ENCODE peak calls at places on chromosome 7, in eight cellular contexts. H, J, G, B, D, P, C and Q are unnamed samples.

GRCh38 chr7:2103071-2103898 is 129.5 kb downstream of the MAD1L1 start:
- DNase-seq in H (no peak), J (no peak), G (no peak), B (no peak), D (no peak), P (no peak), C (no peak), Q (no peak)

GRCh38 chr7:76262683-76263402 is 39.6 kb upstream of the HSPB1 start:
- DNase-seq in H (peak), J (peak), G (no peak), B (peak), D (no peak), P (peak), C (peak), Q (no peak)

GRCh38 chr7:81623251-81623855 is 146.5 kb downstream of the HGF start:
- DNase-seq in H (no peak), J (no peak), G (no peak), B (no peak), D (no peak), P (no peak), C (no peak), Q (no peak)

GRCh38 chr7:94391716-94392390 is 2.8 kb upstream of the COL1A2 start:
- DNase-seq in H (peak), J (peak), G (no peak), B (peak), D (no peak), P (peak), C (peak), Q (no peak)

GRCh38 chr7:140625908-140626868 is 14.4 kb downstream of the DENND2A start:
- DNase-seq in H (peak), J (peak), G (peak), B (peak), D (peak), P (peak), C (peak), Q (peak)

GRCh38 chr7:139955098-139955820 is 107.5 kb downstream of the PARP12 start:
- DNase-seq in H (no peak), J (no peak), G (no peak), B (no peak), D (no peak), P (no peak), C (no peak), Q (peak)

GRCh38 chr7:144027070-144027469 is 21.7 kb upstream of the OR2A5 start:
- DNase-seq in H (peak), J (no peak), G (no peak), B (peak), D (no peak), P (peak), C (no peak), Q (no peak)

GRCh38 chr7:341841-342638 is 52.1 kb downstream of the FOXL3 start:
- DNase-seq in H (no peak), J (no peak), G (no peak), B (no peak), D (no peak), P (no peak), C (peak), Q (no peak)

GRCh38 chr7:96996111-96996936 is 9.0 kb upstream of the DLX6 start:
- DNase-seq in H (no peak), J (peak), G (no peak), B (no peak), D (peak), P (no peak), C (no peak), Q (no peak)

GRCh38 chr7:54429106-54429505 is 113.1 kb upstream of the VSTM2A start:
- DNase-seq in H (no peak), J (no peak), G (no peak), B (no peak), D (no peak), P (no peak), C (no peak), Q (no peak)

GRCh38 chr7:141118809-141119586 is 45.1 kb downstream of the TMEM178B start:
- DNase-seq in H (no peak), J (no peak), G (no peak), B (no peak), D (no peak), P (no peak), C (no peak), Q (no peak)

GRCh38 chr7:31340603-31341002 is at the start of gene NEUROD6:
- DNase-seq in H (no peak), J (no peak), G (no peak), B (no peak), D (no peak), P (no peak), C (no peak), Q (no peak)

GRCh38 chr7:157901166-157901565 is 564.4 kb downstream of the DNAJB6 start:
- DNase-seq in H (no peak), J (peak), G (no peak), B (no peak), D (no peak), P (no peak), C (no peak), Q (no peak)

GRCh38 chr7:138902156-138902555 is 79.0 kb downstream of the KIAA1549 start:
- DNase-seq in H (no peak), J (no peak), G (no peak), B (no peak), D (no peak), P (no peak), C (no peak), Q (no peak)

GRCh38 chr7:105839271-105839670 is 37.1 kb downstream of the ATXN7L1 start:
- DNase-seq in H (no peak), J (no peak), G (no peak), B (no peak), D (no peak), P (no peak), C (no peak), Q (no peak)

GRCh38 chr7:151114151-151115090 is 28.1 kb downstream of the AGAP3 start:
- DNase-seq in H (no peak), J (peak), G (peak), B (peak), D (no peak), P (no peak), C (no peak), Q (no peak)

GRCh38 chr7:134028853-134029252 is 98.3 kb upstream of the LRGUK start:
- DNase-seq in H (no peak), J (peak), G (no peak), B (no peak), D (no peak), P (no peak), C (no peak), Q (no peak)

GRCh38 chr7:114922151-114922651 is 307 bp downstream of the MDFIC start:
- DNase-seq in H (peak), J (peak), G (no peak), B (peak), D (no peak), P (peak), C (peak), Q (no peak)

GRCh38 chr7:45922810-45923209 is 1.7 kb upstream of the IGFBP3 start:
- DNase-seq in H (no peak), J (no peak), G (no peak), B (peak), D (peak), P (peak), C (no peak), Q (no peak)

GRCh38 chr7:88215295-88215694 is 4.5 kb downstream of the SRI start:
- DNase-seq in H (no peak), J (no peak), G (no peak), B (no peak), D (no peak), P (no peak), C (no peak), Q (no peak)

GRCh38 chr7:37310322-37311080 is 138.2 kb downstream of the ELMO1 start:
- DNase-seq in H (no peak), J (no peak), G (no peak), B (no peak), D (no peak), P (no peak), C (no peak), Q (no peak)

GRCh38 chr7:108203433-108204002 is 73.4 kb upstream of the LAMB4 start:
- DNase-seq in H (no peak), J (peak), G (no peak), B (no peak), D (no peak), P (no peak), C (no peak), Q (no peak)

GRCh38 chr7:32525839-32526238 is 30.6 kb downstream of the AVL9 start:
- DNase-seq in H (no peak), J (no peak), G (no peak), B (no peak), D (peak), P (no peak), C (no peak), Q (no peak)

GRCh38 chr7:17640730-17641377 is 299.4 kb downstream of the SNX13 start:
- DNase-seq in H (peak), J (peak), G (no peak), B (peak), D (no peak), P (peak), C (peak), Q (no peak)

GRCh38 chr7:66667023-66667728 is 38.5 kb downstream of the KCTD7 start:
- DNase-seq in H (no peak), J (no peak), G (no peak), B (no peak), D (no peak), P (no peak), C (no peak), Q (no peak)

GRCh38 chr7:98317366-98318040 is 36.0 kb downstream of the BRI3 start:
- DNase-seq in H (no peak), J (no peak), G (no peak), B (no peak), D (no peak), P (no peak), C (no peak), Q (no peak)

GRCh38 chr7:115059312-115059711 is 137.4 kb downstream of the MDFIC start:
- DNase-seq in H (peak), J (no peak), G (no peak), B (peak), D (no peak), P (no peak), C (no peak), Q (no peak)

GRCh38 chr7:5643280-5643679 is 138.2 kb downstream of the RNF216 start:
- DNase-seq in H (no peak), J (peak), G (no peak), B (peak), D (no peak), P (peak), C (no peak), Q (no peak)

GRCh38 chr7:128148676-128149075 is 92.4 kb upstream of the LEP start:
- DNase-seq in H (no peak), J (no peak), G (no peak), B (no peak), D (peak), P (no peak), C (no peak), Q (no peak)

GRCh38 chr7:137443616-137444015 is 100.1 kb upstream of the PTN start:
- DNase-seq in H (peak), J (no peak), G (no peak), B (peak), D (no peak), P (peak), C (no peak), Q (no peak)

GRCh38 chr7:69994907-69995542 is 396.8 kb downstream of the AUTS2 start:
- DNase-seq in H (no peak), J (no peak), G (no peak), B (no peak), D (no peak), P (no peak), C (no peak), Q (no peak)

GRCh38 chr7:98286093-98286525 is 4.6 kb downstream of the BRI3 start:
- DNase-seq in H (peak), J (no peak), G (peak), B (peak), D (peak), P (peak), C (peak), Q (peak)

GRCh38 chr7:114310344-114311118 is 104.1 kb upstream of the FOXP2 start:
- DNase-seq in H (peak), J (no peak), G (no peak), B (peak), D (no peak), P (no peak), C (no peak), Q (no peak)

GRCh38 chr7:2299853-2300512 is 14.3 kb downstream of the SNX8 start:
- DNase-seq in H (no peak), J (no peak), G (no peak), B (no peak), D (no peak), P (no peak), C (no peak), Q (no peak)

GRCh38 chr7:13024323-13024722 is 336.9 kb downstream of the ARL4A start:
- DNase-seq in H (peak), J (no peak), G (no peak), B (peak), D (no peak), P (no peak), C (no peak), Q (no peak)

GRCh38 chr7:17304926-17305325 is 6.5 kb downstream of the AHR start:
- DNase-seq in H (peak), J (no peak), G (no peak), B (peak), D (no peak), P (peak), C (no peak), Q (no peak)

GRCh38 chr7:129786179-129786514 is 166.6 kb downstream of the UBE2H start:
- DNase-seq in H (no peak), J (peak), G (no peak), B (no peak), D (no peak), P (no peak), C (no peak), Q (no peak)
- H3K4me3 ChIP-seq in H (no peak), J (no peak), G (no peak), B (no peak), D (no peak), P (no peak), C (no peak), Q (no peak)

GRCh38 chr7:123747620-123748141 is 1.1 kb downstream of the WASL start:
- DNase-seq in H (peak), J (peak), G (peak), B (peak), D (no peak), P (peak), C (peak), Q (peak)

GRCh38 chr7:123748734-123749536 is at the start of gene WASL:
- DNase-seq in H (peak), J (peak), G (peak), B (peak), D (peak), P (peak), C (peak), Q (peak)

GRCh38 chr7:123750389-123751230 is 1.8 kb upstream of the WASL start:
- DNase-seq in H (no peak), J (no peak), G (no peak), B (no peak), D (no peak), P (no peak), C (no peak), Q (no peak)

GRCh38 chr7:123748171-123748733 is 551 bp downstream of the WASL start:
- DNase-seq in H (peak), J (peak), G (peak), B (peak), D (no peak), P (peak), C (no peak), Q (peak)

GRCh38 chr7:123749537-123749857 is 694 bp upstream of the WASL start:
- DNase-seq in H (peak), J (no peak), G (peak), B (peak), D (no peak), P (peak), C (no peak), Q (peak)
- TF ChIP-seq CTCF in H (peak), J (peak), G (peak), B (peak), D (no peak), P (no peak), C (no peak), Q (no peak)

GRCh38 chr7:57201895-57202210 is 69.6 kb upstream of the ZNF479 start:
- DNase-seq in H (no peak), J (no peak), G (no peak), B (no peak), D (no peak), P (no peak), C (no peak), Q (no peak)
- H3K4me3 ChIP-seq in H (no peak), J (no peak), G (no peak), B (no peak), D (no peak), P (no peak), C (no peak), Q (no peak)

DNA sequence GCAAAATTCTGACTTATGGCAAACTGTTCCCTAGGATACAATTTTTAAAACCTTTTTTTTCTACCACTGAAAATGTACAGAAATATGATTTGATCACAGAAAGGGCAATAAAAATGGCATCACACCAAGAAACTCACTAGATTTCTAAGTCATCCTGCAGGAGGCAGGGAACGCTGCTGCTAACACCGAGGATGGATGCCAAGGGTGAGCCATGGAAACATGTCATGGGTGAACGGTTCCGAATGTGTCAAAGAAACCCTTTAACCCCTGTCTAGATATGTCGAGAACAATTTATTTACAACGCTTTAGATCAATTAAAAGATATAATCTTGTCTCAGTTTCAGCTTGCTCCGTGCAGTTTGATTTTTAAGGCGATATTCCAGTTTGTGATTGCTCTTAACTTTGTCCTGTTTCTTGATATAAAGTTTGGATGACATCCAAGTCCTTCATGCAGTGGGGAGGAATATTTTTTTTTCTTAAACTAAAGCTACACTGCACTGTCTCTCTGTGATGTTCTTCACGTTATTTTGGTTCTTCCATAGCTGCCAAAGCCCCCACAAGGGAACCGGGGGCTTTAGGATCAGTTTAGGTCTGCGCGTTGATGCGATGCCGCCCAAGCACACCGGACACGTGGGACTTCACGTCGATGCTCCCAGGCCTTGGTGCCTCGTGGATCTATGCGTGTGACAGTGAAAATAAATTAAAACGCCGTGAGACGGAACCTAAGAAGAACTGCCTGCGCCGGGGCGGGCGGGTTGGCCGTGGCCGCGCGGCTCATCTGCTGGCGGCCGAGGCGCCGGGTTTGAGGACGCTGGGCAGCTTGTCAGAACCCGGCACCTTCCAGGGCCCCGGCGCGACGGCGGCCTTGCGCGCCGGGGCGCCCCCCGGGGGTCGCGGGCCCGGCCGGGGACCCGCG is 220.2 kb downstream of the PHTF2 start:
- DNase-seq in H (peak), J (no peak), G (no peak), B (peak), D (no peak), P (peak), C (peak), Q (peak)
- TF ChIP-seq CTCF in H (peak), J (peak), G (no peak), B (peak), D (peak), P (peak), C (no peak), Q (no peak)

GRCh38 chr7:26492816-26493215 is 201.2 kb downstream of the SNX10 start:
- DNase-seq in H (no peak), J (no peak), G (no peak), B (no peak), D (no peak), P (no peak), C (no peak), Q (no peak)

GRCh38 chr7:26495569-26495968 is 203.9 kb downstream of the SNX10 start:
- DNase-seq in H (no peak), J (no peak), G (no peak), B (no peak), D (no peak), P (no peak), C (no peak), Q (no peak)

GRCh38 chr7:26490631-26491624 is 199.3 kb downstream of the SNX10 start:
- DNase-seq in H (no peak), J (no peak), G (no peak), B (no peak), D (no peak), P (no peak), C (no peak), Q (peak)

GRCh38 chr7:26489906-26490305 is 198.2 kb downstream of the SNX10 start:
- DNase-seq in H (no peak), J (no peak), G (no peak), B (no peak), D (no peak), P (no peak), C (no peak), Q (peak)

DNA sequence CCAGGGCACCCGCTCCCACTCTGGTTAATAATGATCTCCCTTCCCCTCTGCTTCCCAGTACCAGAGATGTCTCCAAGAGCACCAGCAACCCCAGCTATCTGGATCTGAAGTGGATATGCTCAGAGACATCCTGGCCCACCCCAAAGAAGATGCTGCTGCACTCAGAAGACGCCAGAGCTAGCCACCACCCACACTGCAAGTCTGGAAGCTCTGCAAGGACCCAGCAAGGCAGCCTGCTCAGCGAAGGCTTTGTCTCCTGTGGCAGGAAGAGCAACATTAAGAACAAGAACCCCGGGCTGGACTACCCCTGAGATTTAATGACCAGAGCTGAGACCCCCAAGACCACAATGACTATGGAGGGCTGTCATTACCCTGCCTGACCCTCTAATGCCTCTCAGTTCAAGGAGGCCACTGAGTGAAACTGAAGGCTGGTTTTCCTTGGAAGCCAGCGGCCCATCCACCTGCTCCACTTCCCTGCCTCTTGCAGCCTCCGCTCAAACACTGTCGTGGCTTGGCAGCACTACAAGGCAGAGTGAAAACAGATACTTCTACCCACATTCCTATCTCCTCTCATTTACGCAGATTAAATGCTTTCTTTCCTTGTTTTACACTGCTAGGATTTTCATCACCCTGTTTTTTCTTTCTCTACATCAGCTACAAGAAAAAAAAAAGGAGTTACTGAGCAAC is 202.2 kb downstream of the SNX10 start:
- DNase-seq in H (no peak), J (no peak), G (no peak), B (no peak), D (no peak), P (no peak), C (peak), Q (no peak)
- H3K4me3 ChIP-seq in H (no peak), J (no peak), G (no peak), B (no peak), D (no peak), P (no peak), C (no peak), Q (no peak)

DNA sequence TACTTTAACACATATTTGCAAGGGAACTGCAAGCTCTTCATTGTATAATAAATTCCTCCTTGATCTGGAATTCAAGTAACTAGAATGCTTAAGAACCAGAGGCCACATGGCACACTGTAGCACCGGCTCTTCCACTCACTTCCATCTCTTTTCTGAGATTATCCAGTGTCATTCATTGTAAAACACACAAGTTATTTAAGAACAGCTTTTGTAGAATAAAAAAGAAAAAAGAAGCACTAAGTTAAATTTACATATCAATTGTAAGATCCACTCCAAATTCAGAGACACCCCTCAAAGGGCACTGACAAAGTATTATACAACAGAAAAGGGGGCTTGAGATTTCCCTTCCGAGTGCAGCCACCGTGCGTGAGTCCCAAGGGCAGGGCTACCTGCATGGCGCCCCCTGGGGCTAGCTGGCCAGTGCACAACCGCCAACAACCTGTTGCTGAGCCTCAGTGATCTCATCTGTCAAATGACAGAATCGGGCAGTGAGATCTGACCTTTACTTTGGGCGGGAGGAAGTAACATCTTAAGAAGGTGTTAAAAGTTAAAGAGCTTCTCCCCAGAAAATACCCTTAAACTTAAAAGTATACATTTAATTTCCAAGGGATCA is 12.5 kb downstream of the GLI3 start:
- DNase-seq in H (no peak), J (peak), G (no peak), B (no peak), D (no peak), P (no peak), C (no peak), Q (no peak)
- TF ChIP-seq CTCF in H (no peak), J (peak), G (no peak), B (no peak), D (no peak), P (no peak), C (no peak), Q (no peak)